ENCODE peak calls at places on chromosomes 12 and 14, in four cellular contexts. A is IMR-90, M is transverse colon, T is A549. S is an unnamed sample.

GRCh38 chr14:59398841-59399240 is 66.3 kb downstream of the GPR135 start:
- DNase-seq in M (no peak), A (no peak), T (no peak), S (no peak)

GRCh38 chr12:116241157-116241772 is 36.2 kb downstream of the MED13L start:
- DNase-seq in A (no peak), M (no peak), T (no peak), S (no peak)

GRCh38 chr12:43852744-43853143 is 16.9 kb downstream of the TMEM117 start:
- DNase-seq in A (no peak), T (no peak), M (no peak), S (no peak)

GRCh38 chr12:64160021-64160717 is 61.9 kb downstream of the KICS2 start:
- DNase-seq in M (no peak), A (no peak), T (no peak), S (no peak)

GRCh38 chr12:92977326-92977725 is 48.2 kb upstream of the EEA1 start:
- DNase-seq in M (no peak), T (no peak), A (no peak), S (no peak)

GRCh38 chr14:100028990-100029677 is 36.1 kb upstream of the EVL start:
- DNase-seq in A (peak; percentile 74), T (peak; percentile 36), M (no peak), S (no peak)

GRCh38 chr14:51419685-51420084 is 179.6 kb downstream of the TMX1 start:
- DNase-seq in A (no peak), M (no peak), T (peak; percentile 32), S (no peak)

GRCh38 chr12:18394742-18395141 is 133.4 kb downstream of the PIK3C2G start:
- DNase-seq in M (no peak), A (no peak), T (no peak), S (no peak)

GRCh38 chr12:23128462-23128861 is 503.5 kb downstream of the ETNK1 start:
- DNase-seq in M (no peak), A (no peak), T (no peak), S (no peak)

GRCh38 chr14:67719866-67720265 is 18.2 kb downstream of the RDH12 start:
- DNase-seq in M (no peak), T (no peak), A (no peak), S (no peak)

GRCh38 chr12:49671051-49671765 is 36.0 kb downstream of the FMNL3 start:
- DNase-seq in A (no peak), M (peak; percentile 27), T (no peak), S (peak; percentile 26)

GRCh38 chr14:25010471-25010870 is 39.5 kb downstream of the STXBP6 start:
- DNase-seq in T (peak; percentile 5), A (no peak), M (no peak), S (no peak)

GRCh38 chr12:88691811-88692210 is 111.5 kb upstream of the KITLG start:
- DNase-seq in M (no peak), A (no peak), T (no peak), S (no peak)

GRCh38 chr14:67943947-67944346 is 124.4 kb downstream of the RAD51B start:
- DNase-seq in T (peak; percentile 92), A (peak; percentile 87), M (peak; percentile 75), S (peak; percentile 92)

GRCh38 chr14:61898568-61898967 is 136.3 kb downstream of the SNAPC1 start:
- DNase-seq in A (no peak), T (no peak), M (no peak), S (no peak)

GRCh38 chr14:55077691-55078151 is 26.3 kb downstream of the MAPK1IP1L start:
- DNase-seq in T (no peak), A (peak; percentile 32), M (peak; percentile 77), S (no peak)

GRCh38 chr14:88613552-88614010 is 50.7 kb downstream of the ZC3H14 start:
- DNase-seq in M (no peak), T (no peak), A (peak; percentile 53), S (no peak)

GRCh38 chr12:99390707-99391106 is 256.8 kb upstream of the GARIN6 start:
- DNase-seq in T (peak; percentile 27), A (no peak), M (no peak), S (no peak)

GRCh38 chr12:46560874-46561273 is 188.3 kb upstream of the SLC38A2 start:
- DNase-seq in A (no peak), M (no peak), T (no peak), S (no peak)

GRCh38 chr12:27549801-27550652 is 26.0 kb downstream of the PPFIBP1 start:
- DNase-seq in M (peak; percentile 74), T (peak; percentile 95), A (peak; percentile 97), S (peak; percentile 76)

GRCh38 chr14:89290813-89291212 is 126.2 kb downstream of the FOXN3 start:
- DNase-seq in A (no peak), T (no peak), M (no peak), S (no peak)

GRCh38 chr12:3279832-3280231 is 202.7 kb downstream of the TSPAN9 start:
- DNase-seq in M (no peak), T (no peak), A (no peak), S (no peak)

GRCh38 chr14:74747237-74747636 is 15.9 kb upstream of the YLPM1 start:
- DNase-seq in M (no peak), A (no peak), T (no peak), S (no peak)

GRCh38 chr14:66998013-66998412 is 191.2 kb upstream of the GARIN2 start:
- DNase-seq in A (no peak), T (no peak), M (no peak), S (no peak)

GRCh38 chr14:93107383-93107782 is 8.3 kb downstream of the ITPK1 start:
- DNase-seq in M (peak; percentile 41), A (no peak), T (no peak), S (no peak)

GRCh38 chr12:6688543-6688999 is 604 bp downstream of the ZNF384 start:
- DNase-seq in M (peak; percentile 71), T (no peak), A (peak; percentile 13), S (no peak)

GRCh38 chr12:13247596-13247995 is 51.1 kb downstream of the EMP1 start:
- DNase-seq in T (no peak), A (no peak), M (no peak), S (no peak)

GRCh38 chr14:68199465-68200145 is 380.0 kb downstream of the RAD51B start:
- DNase-seq in M (no peak), T (no peak), A (no peak), S (no peak)

GRCh38 chr14:61754627-61755381 is 7.4 kb upstream of the SNAPC1 start:
- DNase-seq in M (no peak), T (no peak), A (peak; percentile 65), S (no peak)

GRCh38 chr12:89880695-89881350 is 172.2 kb upstream of the ATP2B1 start:
- DNase-seq in T (no peak), A (no peak), M (peak; percentile 31), S (no peak)

GRCh38 chr12:94208433-94208921 is 60.1 kb downstream of the PLXNC1 start:
- DNase-seq in T (no peak), M (no peak), A (no peak), S (no peak)

GRCh38 chr12:112091563-112091962 is 17.0 kb downstream of the NAA25 start:
- DNase-seq in A (no peak), T (no peak), M (no peak), S (no peak)

GRCh38 chr12:112087851-112088250 is 20.7 kb downstream of the NAA25 start:
- DNase-seq in M (no peak), T (no peak), A (peak; percentile 41), S (no peak)

GRCh38 chr12:112087055-112087850 is 21.3 kb downstream of the NAA25 start:
- DNase-seq in T (no peak), M (no peak), A (no peak), S (no peak)
- TF ChIP-seq CTCF in T (no peak), M (no peak), A (peak; percentile 31), S (no peak)

GRCh38 chr12:67287311-67287710 is 18.2 kb downstream of the CAND1 start:
- DNase-seq in A (no peak), M (no peak), T (no peak), S (no peak)

GRCh38 chr12:67280572-67280971 is 11.4 kb downstream of the CAND1 start:
- DNase-seq in M (no peak), A (no peak), T (no peak), S (no peak)

GRCh38 chr12:67286257-67286656 is 17.1 kb downstream of the CAND1 start:
- DNase-seq in T (no peak), A (no peak), M (no peak), S (no peak)

GRCh38 chr12:67288561-67288960 is 19.4 kb downstream of the CAND1 start:
- DNase-seq in M (no peak), A (no peak), T (no peak), S (no peak)

DNA sequence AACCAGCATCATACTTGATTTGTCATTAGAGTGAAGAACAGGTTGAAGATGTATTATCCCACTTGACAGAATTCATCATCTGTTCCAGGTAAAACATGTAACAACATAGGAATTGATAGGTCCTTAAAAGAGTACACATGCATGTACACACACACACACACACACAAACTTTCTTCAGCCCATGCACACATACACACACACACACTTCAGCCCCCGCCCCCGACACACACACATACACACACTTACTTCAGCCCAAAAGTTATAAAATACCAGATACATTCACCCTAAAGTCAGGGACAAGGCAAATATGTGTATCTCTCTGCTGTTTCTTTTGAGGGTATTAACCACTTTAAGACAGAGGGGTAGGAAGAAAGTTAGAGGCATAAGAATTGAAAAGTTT is 15.4 kb downstream of the CAND1 start:
- DNase-seq in M (no peak), A (no peak), T (no peak), S (no peak)
- H3K4me1 ChIP-seq in M (no peaks in the 10 kb centered on the region), A (peaks cover 3% of the 10 kb centered on the region), T (peaks cover 4% of the 10 kb centered on the region), S (no peaks in the 10 kb centered on the region)

GRCh38 chr14:56243110-56243509 is 124.9 kb downstream of the PELI2 start:
- DNase-seq in M (no peak), T (no peak), A (no peak), S (no peak)

GRCh38 chr14:56244138-56244789 is 126.1 kb downstream of the PELI2 start:
- DNase-seq in T (peak; percentile 45), A (peak; percentile 94), M (no peak), S (no peak)

GRCh38 chr14:56248442-56248841 is 130.2 kb downstream of the PELI2 start:
- DNase-seq in T (no peak), M (no peak), A (no peak), S (no peak)

DNA sequence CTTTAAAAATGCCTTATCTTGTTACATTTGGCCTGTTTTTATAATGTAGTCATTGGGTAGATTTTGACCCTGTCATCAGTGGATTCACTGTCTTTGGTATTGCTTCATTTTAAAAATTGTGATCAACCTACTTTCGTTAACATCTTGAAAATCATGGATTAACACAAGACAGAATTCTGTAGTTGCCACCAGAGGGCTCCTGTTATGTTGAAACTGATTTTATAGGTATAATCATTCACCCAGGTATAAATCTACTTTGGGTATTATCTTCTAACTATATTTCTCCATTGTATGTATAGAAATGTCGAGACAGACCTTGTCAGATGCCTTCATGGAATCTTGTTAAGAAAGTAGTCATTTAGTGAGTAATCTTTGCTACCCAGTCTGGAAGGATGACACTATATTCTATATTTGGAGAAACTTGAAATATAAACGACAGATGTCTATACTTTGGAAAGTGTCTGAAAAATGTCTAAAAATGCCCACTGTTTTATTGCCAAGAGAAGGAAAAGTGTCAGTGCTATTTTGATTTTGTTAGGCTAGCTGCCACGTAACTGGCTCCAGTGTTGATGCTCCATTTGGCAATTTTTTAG is 129.4 kb downstream of the PELI2 start:
- DNase-seq in T (peak; percentile 19), M (no peak), A (peak; percentile 31), S (no peak)
- TF ChIP-seq CTCF in T (peak; percentile 49), M (peak; percentile 18), A (peak; percentile 43), S (no peak)

DNA sequence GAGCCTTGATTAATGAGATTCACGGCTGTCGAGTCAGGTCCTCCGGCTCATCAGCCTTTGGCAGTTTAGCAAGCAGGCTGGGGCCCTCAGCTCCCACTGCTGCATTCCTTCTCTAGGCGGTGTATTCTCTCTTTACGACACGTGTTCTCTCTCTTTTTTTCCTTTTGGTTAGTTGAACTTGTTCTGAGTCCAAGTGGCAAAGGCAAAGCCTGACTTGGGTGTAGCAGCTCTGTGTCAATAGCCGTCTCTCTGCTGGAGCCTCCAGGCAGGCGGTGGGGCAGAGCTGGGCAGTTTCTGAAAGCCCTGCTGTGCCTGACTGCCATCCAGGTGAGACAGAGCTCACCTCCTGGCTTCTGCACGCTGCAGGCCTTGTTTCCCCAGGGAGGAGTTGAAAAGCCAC is 46.6 kb downstream of the SUSD6 start:
- DNase-seq in A (peak; percentile 42), M (peak; percentile 72), T (no peak), S (no peak)
- H3K4me1 ChIP-seq in A (peaks cover 25% of the 10 kb centered on the region), M (peaks cover 57% of the 10 kb centered on the region), T (peaks cover 57% of the 10 kb centered on the region), S (peaks cover 53% of the 10 kb centered on the region)